ENCODE peak calls at places on chromosomes 12 and 14, in ten cellular contexts. One of them, this sample, is unnamed.

GRCh38 chr12:112353389-112353788 is 28.8 kb downstream of the HECTD4 start:
- DNase-seq in stimulated activated CD4-positive, alpha-beta T cell treated with anti-CD3 and anti-CD28 coated beads, Interleukin-4, amount 100 ng/mL, for 1 hour: no peak
- DNase-seq in CD4-positive, alpha-beta T cell: no peak
- DNase-seq in choroid plexus epithelial cell: no peak
- DNase-seq in naive thymus-derived CD8-positive, alpha-beta T cell: no peak
- DNase-seq in sigmoid colon: no peak
- DNase-seq in testis: no peak
- DNase-seq in AG10803: peak; percentile 17
- DNase-seq in GM23338: no peak
- DNase-seq in retina: no peak
- DNase-seq in this sample: no peak

GRCh38 chr14:91349481-91350074 is 68.0 kb downstream of the CCDC88C start:
- DNase-seq in CD4-positive, alpha-beta T cell: no peak
- DNase-seq in AG10803: no peak
- DNase-seq in sigmoid colon: no peak
- DNase-seq in naive thymus-derived CD8-positive, alpha-beta T cell: no peak
- DNase-seq in GM23338: no peak
- DNase-seq in choroid plexus epithelial cell: no peak
- DNase-seq in retina: no peak
- DNase-seq in testis: no peak
- DNase-seq in stimulated activated CD4-positive, alpha-beta T cell treated with anti-CD3 and anti-CD28 coated beads, Interleukin-4, amount 100 ng/mL, for 1 hour: peak; percentile 70
- DNase-seq in this sample: no peak

GRCh38 chr12:102527256-102527720 is 46.9 kb upstream of the IGF1 start:
- DNase-seq in testis: no peak
- DNase-seq in choroid plexus epithelial cell: peak; percentile 22
- DNase-seq in sigmoid colon: no peak
- DNase-seq in retina: no peak
- DNase-seq in AG10803: peak; percentile 57
- DNase-seq in naive thymus-derived CD8-positive, alpha-beta T cell: no peak
- DNase-seq in GM23338: no peak
- DNase-seq in CD4-positive, alpha-beta T cell: no peak
- DNase-seq in stimulated activated CD4-positive, alpha-beta T cell treated with anti-CD3 and anti-CD28 coated beads, Interleukin-4, amount 100 ng/mL, for 1 hour: no peak
- DNase-seq in this sample: no peak

GRCh38 chr12:6056406-6057211 is 67.9 kb downstream of the VWF start:
- DNase-seq in naive thymus-derived CD8-positive, alpha-beta T cell: peak; percentile 44
- DNase-seq in sigmoid colon: no peak
- DNase-seq in testis: no peak
- DNase-seq in choroid plexus epithelial cell: no peak
- DNase-seq in stimulated activated CD4-positive, alpha-beta T cell treated with anti-CD3 and anti-CD28 coated beads, Interleukin-4, amount 100 ng/mL, for 1 hour: peak; percentile 35
- DNase-seq in CD4-positive, alpha-beta T cell: no peak
- DNase-seq in GM23338: peak; percentile 85
- DNase-seq in retina: peak; percentile 60
- DNase-seq in AG10803: no peak
- DNase-seq in this sample: no peak

GRCh38 chr14:69891422-69891821 is 12.2 kb downstream of the SMOC1 start:
- DNase-seq in AG10803: no peak
- DNase-seq in sigmoid colon: no peak
- DNase-seq in stimulated activated CD4-positive, alpha-beta T cell treated with anti-CD3 and anti-CD28 coated beads, Interleukin-4, amount 100 ng/mL, for 1 hour: no peak
- DNase-seq in retina: peak; percentile 12
- DNase-seq in naive thymus-derived CD8-positive, alpha-beta T cell: no peak
- DNase-seq in GM23338: peak; percentile 46
- DNase-seq in choroid plexus epithelial cell: no peak
- DNase-seq in CD4-positive, alpha-beta T cell: no peak
- DNase-seq in testis: no peak
- DNase-seq in this sample: no peak

GRCh38 chr14:85437143-85437542 is 92.8 kb upstream of the FLRT2 start:
- DNase-seq in AG10803: peak; percentile 66
- DNase-seq in stimulated activated CD4-positive, alpha-beta T cell treated with anti-CD3 and anti-CD28 coated beads, Interleukin-4, amount 100 ng/mL, for 1 hour: no peak
- DNase-seq in naive thymus-derived CD8-positive, alpha-beta T cell: no peak
- DNase-seq in choroid plexus epithelial cell: peak; percentile 56
- DNase-seq in retina: no peak
- DNase-seq in GM23338: no peak
- DNase-seq in sigmoid colon: no peak
- DNase-seq in testis: no peak
- DNase-seq in CD4-positive, alpha-beta T cell: no peak
- DNase-seq in this sample: peak; percentile 8

GRCh38 chr14:94542111-94542810 is 19.0 kb upstream of the SERPINA4 start:
- DNase-seq in CD4-positive, alpha-beta T cell: no peak
- DNase-seq in AG10803: peak; percentile 56
- DNase-seq in stimulated activated CD4-positive, alpha-beta T cell treated with anti-CD3 and anti-CD28 coated beads, Interleukin-4, amount 100 ng/mL, for 1 hour: no peak
- DNase-seq in testis: no peak
- DNase-seq in naive thymus-derived CD8-positive, alpha-beta T cell: no peak
- DNase-seq in sigmoid colon: no peak
- DNase-seq in choroid plexus epithelial cell: peak; percentile 74
- DNase-seq in retina: no peak
- DNase-seq in GM23338: no peak
- DNase-seq in this sample: peak; percentile 70

GRCh38 chr14:100307215-100308111 is 1.2 kb upstream of the SLC25A29 start:
- DNase-seq in choroid plexus epithelial cell: no peak
- DNase-seq in sigmoid colon: no peak
- DNase-seq in testis: no peak
- DNase-seq in naive thymus-derived CD8-positive, alpha-beta T cell: no peak
- DNase-seq in AG10803: no peak
- DNase-seq in stimulated activated CD4-positive, alpha-beta T cell treated with anti-CD3 and anti-CD28 coated beads, Interleukin-4, amount 100 ng/mL, for 1 hour: no peak
- DNase-seq in CD4-positive, alpha-beta T cell: no peak
- DNase-seq in retina: no peak
- DNase-seq in GM23338: peak; percentile 66
- DNase-seq in this sample: peak; percentile 10

GRCh38 chr12:52232233-52232915 is 669 bp upstream of the KRT7 start:
- DNase-seq in sigmoid colon: peak; percentile 48
- DNase-seq in retina: no peak
- DNase-seq in choroid plexus epithelial cell: no peak
- DNase-seq in AG10803: peak; percentile 42
- DNase-seq in naive thymus-derived CD8-positive, alpha-beta T cell: no peak
- DNase-seq in testis: no peak
- DNase-seq in GM23338: peak; percentile 57
- DNase-seq in stimulated activated CD4-positive, alpha-beta T cell treated with anti-CD3 and anti-CD28 coated beads, Interleukin-4, amount 100 ng/mL, for 1 hour: no peak
- DNase-seq in CD4-positive, alpha-beta T cell: no peak
- DNase-seq in this sample: peak; percentile 92

GRCh38 chr14:96797943-96798349 is 764 bp downstream of the VRK1 start:
- DNase-seq in GM23338: no peak
- DNase-seq in AG10803: no peak
- DNase-seq in CD4-positive, alpha-beta T cell: no peak
- DNase-seq in retina: no peak
- DNase-seq in naive thymus-derived CD8-positive, alpha-beta T cell: peak; percentile 10
- DNase-seq in choroid plexus epithelial cell: peak; percentile 25
- DNase-seq in stimulated activated CD4-positive, alpha-beta T cell treated with anti-CD3 and anti-CD28 coated beads, Interleukin-4, amount 100 ng/mL, for 1 hour: no peak
- DNase-seq in testis: no peak
- DNase-seq in sigmoid colon: no peak
- DNase-seq in this sample: no peak

GRCh38 chr12:46559311-46559710 is 186.7 kb upstream of the SLC38A2 start:
- DNase-seq in GM23338: no peak
- DNase-seq in choroid plexus epithelial cell: no peak
- DNase-seq in sigmoid colon: no peak
- DNase-seq in testis: no peak
- DNase-seq in AG10803: peak; percentile 97
- DNase-seq in stimulated activated CD4-positive, alpha-beta T cell treated with anti-CD3 and anti-CD28 coated beads, Interleukin-4, amount 100 ng/mL, for 1 hour: no peak
- DNase-seq in CD4-positive, alpha-beta T cell: no peak
- DNase-seq in retina: no peak
- DNase-seq in naive thymus-derived CD8-positive, alpha-beta T cell: no peak
- DNase-seq in this sample: no peak

GRCh38 chr12:120677765-120678473 is 9.0 kb upstream of the MLEC start:
- DNase-seq in choroid plexus epithelial cell: peak; percentile 18
- DNase-seq in naive thymus-derived CD8-positive, alpha-beta T cell: no peak
- DNase-seq in testis: no peak
- DNase-seq in CD4-positive, alpha-beta T cell: no peak
- DNase-seq in GM23338: no peak
- DNase-seq in sigmoid colon: no peak
- DNase-seq in retina: no peak
- DNase-seq in AG10803: peak; percentile 21
- DNase-seq in stimulated activated CD4-positive, alpha-beta T cell treated with anti-CD3 and anti-CD28 coated beads, Interleukin-4, amount 100 ng/mL, for 1 hour: no peak
- DNase-seq in this sample: no peak

GRCh38 chr12:104741072-104741471 is 217.0 kb downstream of the SLC41A2 start:
- DNase-seq in naive thymus-derived CD8-positive, alpha-beta T cell: no peak
- DNase-seq in retina: no peak
- DNase-seq in CD4-positive, alpha-beta T cell: no peak
- DNase-seq in choroid plexus epithelial cell: no peak
- DNase-seq in sigmoid colon: no peak
- DNase-seq in testis: no peak
- DNase-seq in stimulated activated CD4-positive, alpha-beta T cell treated with anti-CD3 and anti-CD28 coated beads, Interleukin-4, amount 100 ng/mL, for 1 hour: no peak
- DNase-seq in AG10803: no peak
- DNase-seq in GM23338: no peak
- DNase-seq in this sample: no peak

GRCh38 chr14:74804219-74804825 is 41.2 kb downstream of the YLPM1 start:
- DNase-seq in naive thymus-derived CD8-positive, alpha-beta T cell: no peak
- DNase-seq in retina: no peak
- DNase-seq in GM23338: peak; percentile 72
- DNase-seq in stimulated activated CD4-positive, alpha-beta T cell treated with anti-CD3 and anti-CD28 coated beads, Interleukin-4, amount 100 ng/mL, for 1 hour: no peak
- DNase-seq in AG10803: peak; percentile 74
- DNase-seq in testis: peak; percentile 38
- DNase-seq in sigmoid colon: no peak
- DNase-seq in choroid plexus epithelial cell: peak; percentile 87
- DNase-seq in CD4-positive, alpha-beta T cell: no peak
- DNase-seq in this sample: peak; percentile 59

GRCh38 chr12:108302471-108303311 is 36.4 kb downstream of the CMKLR1 start:
- DNase-seq in testis: peak; percentile 79
- DNase-seq in stimulated activated CD4-positive, alpha-beta T cell treated with anti-CD3 and anti-CD28 coated beads, Interleukin-4, amount 100 ng/mL, for 1 hour: no peak
- DNase-seq in CD4-positive, alpha-beta T cell: no peak
- DNase-seq in AG10803: peak; percentile 76
- DNase-seq in naive thymus-derived CD8-positive, alpha-beta T cell: no peak
- DNase-seq in sigmoid colon: peak; percentile 92
- DNase-seq in GM23338: peak; percentile 83
- DNase-seq in retina: no peak
- DNase-seq in choroid plexus epithelial cell: peak; percentile 63
- DNase-seq in this sample: peak; percentile 86

GRCh38 chr14:33210304-33210703 is 271.6 kb downstream of the NPAS3 start:
- DNase-seq in retina: no peak
- DNase-seq in AG10803: peak; percentile 15
- DNase-seq in stimulated activated CD4-positive, alpha-beta T cell treated with anti-CD3 and anti-CD28 coated beads, Interleukin-4, amount 100 ng/mL, for 1 hour: no peak
- DNase-seq in testis: no peak
- DNase-seq in choroid plexus epithelial cell: peak; percentile 54
- DNase-seq in GM23338: peak; percentile 58
- DNase-seq in naive thymus-derived CD8-positive, alpha-beta T cell: no peak
- DNase-seq in sigmoid colon: no peak
- DNase-seq in CD4-positive, alpha-beta T cell: no peak
- DNase-seq in this sample: peak; percentile 33

GRCh38 chr14:100065942-100066574 is 836 bp downstream of the EVL start:
- DNase-seq in AG10803: no peak
- DNase-seq in testis: no peak
- DNase-seq in retina: no peak
- DNase-seq in stimulated activated CD4-positive, alpha-beta T cell treated with anti-CD3 and anti-CD28 coated beads, Interleukin-4, amount 100 ng/mL, for 1 hour: peak; percentile 71
- DNase-seq in choroid plexus epithelial cell: no peak
- DNase-seq in sigmoid colon: no peak
- DNase-seq in CD4-positive, alpha-beta T cell: peak; percentile 68
- DNase-seq in naive thymus-derived CD8-positive, alpha-beta T cell: peak; percentile 75
- DNase-seq in GM23338: no peak
- DNase-seq in this sample: no peak

GRCh38 chr12:51836012-51836832 is 12.3 kb downstream of the FIGNL2 start:
- DNase-seq in retina: peak; percentile 84
- DNase-seq in testis: no peak
- DNase-seq in AG10803: no peak
- DNase-seq in naive thymus-derived CD8-positive, alpha-beta T cell: no peak
- DNase-seq in GM23338: peak; percentile 57
- DNase-seq in stimulated activated CD4-positive, alpha-beta T cell treated with anti-CD3 and anti-CD28 coated beads, Interleukin-4, amount 100 ng/mL, for 1 hour: no peak
- DNase-seq in CD4-positive, alpha-beta T cell: no peak
- DNase-seq in choroid plexus epithelial cell: no peak
- DNase-seq in sigmoid colon: no peak
- DNase-seq in this sample: peak; percentile 55

GRCh38 chr12:116389990-116390655 is 112.6 kb upstream of the MED13L start:
- DNase-seq in testis: no peak
- DNase-seq in stimulated activated CD4-positive, alpha-beta T cell treated with anti-CD3 and anti-CD28 coated beads, Interleukin-4, amount 100 ng/mL, for 1 hour: no peak
- DNase-seq in retina: no peak
- DNase-seq in GM23338: no peak
- DNase-seq in naive thymus-derived CD8-positive, alpha-beta T cell: no peak
- DNase-seq in CD4-positive, alpha-beta T cell: no peak
- DNase-seq in sigmoid colon: no peak
- DNase-seq in choroid plexus epithelial cell: peak; percentile 95
- DNase-seq in AG10803: peak; percentile 96
- DNase-seq in this sample: peak; percentile 91

GRCh38 chr14:50085570-50086315 is 30.6 kb downstream of the VCPKMT start:
- DNase-seq in naive thymus-derived CD8-positive, alpha-beta T cell: no peak
- DNase-seq in testis: no peak
- DNase-seq in AG10803: peak; percentile 67
- DNase-seq in stimulated activated CD4-positive, alpha-beta T cell treated with anti-CD3 and anti-CD28 coated beads, Interleukin-4, amount 100 ng/mL, for 1 hour: peak; percentile 42
- DNase-seq in CD4-positive, alpha-beta T cell: no peak
- DNase-seq in GM23338: no peak
- DNase-seq in retina: no peak
- DNase-seq in sigmoid colon: no peak
- DNase-seq in choroid plexus epithelial cell: peak; percentile 38
- DNase-seq in this sample: no peak

GRCh38 chr14:67418368-67419174 is 6.6 kb upstream of the PLEK2 start:
- DNase-seq in sigmoid colon: peak; percentile 29
- DNase-seq in choroid plexus epithelial cell: no peak
- DNase-seq in AG10803: no peak
- DNase-seq in naive thymus-derived CD8-positive, alpha-beta T cell: no peak
- DNase-seq in CD4-positive, alpha-beta T cell: no peak
- DNase-seq in stimulated activated CD4-positive, alpha-beta T cell treated with anti-CD3 and anti-CD28 coated beads, Interleukin-4, amount 100 ng/mL, for 1 hour: no peak
- DNase-seq in GM23338: no peak
- DNase-seq in testis: no peak
- DNase-seq in retina: no peak
- DNase-seq in this sample: peak; percentile 17

GRCh38 chr14:47948981-47949380 is 273.6 kb upstream of the MDGA2 start:
- DNase-seq in stimulated activated CD4-positive, alpha-beta T cell treated with anti-CD3 and anti-CD28 coated beads, Interleukin-4, amount 100 ng/mL, for 1 hour: no peak
- DNase-seq in CD4-positive, alpha-beta T cell: no peak
- DNase-seq in sigmoid colon: no peak
- DNase-seq in testis: peak; percentile 40
- DNase-seq in naive thymus-derived CD8-positive, alpha-beta T cell: no peak
- DNase-seq in choroid plexus epithelial cell: no peak
- DNase-seq in AG10803: no peak
- DNase-seq in GM23338: peak; percentile 60
- DNase-seq in retina: no peak
- DNase-seq in this sample: no peak

GRCh38 chr12:48794870-48795269 is 6.0 kb upstream of the ADCY6 start:
- DNase-seq in sigmoid colon: no peak
- DNase-seq in retina: peak; percentile 33
- DNase-seq in naive thymus-derived CD8-positive, alpha-beta T cell: no peak
- DNase-seq in testis: no peak
- DNase-seq in choroid plexus epithelial cell: no peak
- DNase-seq in stimulated activated CD4-positive, alpha-beta T cell treated with anti-CD3 and anti-CD28 coated beads, Interleukin-4, amount 100 ng/mL, for 1 hour: no peak
- DNase-seq in GM23338: no peak
- DNase-seq in CD4-positive, alpha-beta T cell: no peak
- DNase-seq in AG10803: no peak
- DNase-seq in this sample: peak; percentile 91

GRCh38 chr14:93301821-93302447 is 30.9 kb downstream of the BTBD7 start:
- DNase-seq in testis: no peak
- DNase-seq in naive thymus-derived CD8-positive, alpha-beta T cell: no peak
- DNase-seq in retina: no peak
- DNase-seq in choroid plexus epithelial cell: peak; percentile 54
- DNase-seq in CD4-positive, alpha-beta T cell: no peak
- DNase-seq in stimulated activated CD4-positive, alpha-beta T cell treated with anti-CD3 and anti-CD28 coated beads, Interleukin-4, amount 100 ng/mL, for 1 hour: no peak
- DNase-seq in AG10803: peak; percentile 31
- DNase-seq in GM23338: peak; percentile 49
- DNase-seq in sigmoid colon: no peak
- DNase-seq in this sample: peak; percentile 91

GRCh38 chr14:79051009-79051710 is 881.0 kb downstream of the NRXN3 start:
- DNase-seq in retina: no peak
- DNase-seq in stimulated activated CD4-positive, alpha-beta T cell treated with anti-CD3 and anti-CD28 coated beads, Interleukin-4, amount 100 ng/mL, for 1 hour: no peak
- DNase-seq in naive thymus-derived CD8-positive, alpha-beta T cell: no peak
- DNase-seq in GM23338: no peak
- DNase-seq in choroid plexus epithelial cell: no peak
- DNase-seq in sigmoid colon: no peak
- DNase-seq in CD4-positive, alpha-beta T cell: no peak
- DNase-seq in testis: no peak
- DNase-seq in AG10803: no peak
- DNase-seq in this sample: no peak

GRCh38 chr12:46562625-46563228 is 190.2 kb upstream of the SLC38A2 start:
- DNase-seq in retina: no peak
- DNase-seq in stimulated activated CD4-positive, alpha-beta T cell treated with anti-CD3 and anti-CD28 coated beads, Interleukin-4, amount 100 ng/mL, for 1 hour: no peak
- DNase-seq in choroid plexus epithelial cell: peak; percentile 90
- DNase-seq in sigmoid colon: no peak
- DNase-seq in CD4-positive, alpha-beta T cell: no peak
- DNase-seq in naive thymus-derived CD8-positive, alpha-beta T cell: no peak
- DNase-seq in testis: no peak
- DNase-seq in GM23338: no peak
- DNase-seq in AG10803: peak; percentile 94
- DNase-seq in this sample: no peak

GRCh38 chr12:113030875-113031525 is 25.5 kb upstream of the DTX1 start:
- DNase-seq in AG10803: peak; percentile 59
- DNase-seq in CD4-positive, alpha-beta T cell: no peak
- DNase-seq in naive thymus-derived CD8-positive, alpha-beta T cell: no peak
- DNase-seq in retina: peak; percentile 66
- DNase-seq in GM23338: peak; percentile 89
- DNase-seq in sigmoid colon: no peak
- DNase-seq in choroid plexus epithelial cell: peak; percentile 83
- DNase-seq in testis: peak; percentile 67
- DNase-seq in stimulated activated CD4-positive, alpha-beta T cell treated with anti-CD3 and anti-CD28 coated beads, Interleukin-4, amount 100 ng/mL, for 1 hour: no peak
- DNase-seq in this sample: peak; percentile 35

GRCh38 chr12:67909681-67910080 is 79.6 kb upstream of the IFNG-AS1 start:
- DNase-seq in testis: no peak
- DNase-seq in naive thymus-derived CD8-positive, alpha-beta T cell: no peak
- DNase-seq in sigmoid colon: no peak
- DNase-seq in choroid plexus epithelial cell: no peak
- DNase-seq in AG10803: no peak
- DNase-seq in retina: no peak
- DNase-seq in stimulated activated CD4-positive, alpha-beta T cell treated with anti-CD3 and anti-CD28 coated beads, Interleukin-4, amount 100 ng/mL, for 1 hour: no peak
- DNase-seq in CD4-positive, alpha-beta T cell: no peak
- DNase-seq in GM23338: no peak
- DNase-seq in this sample: no peak